ENCODE peak calls at places on chromosomes 16 and 17, in six cellular contexts. M, O, Z, I, J and V are unnamed samples. For H3K4me1, the result is how much of the 10 kb centered on the place peaks cover.

GRCh38 chr17:36485027-36485426 is 1.5 kb upstream of the ZNHIT3 start:
- DNase-seq in M (no peak), O (no peak), Z (no peak), I (no peak), J (no peak), V (no peak)

GRCh38 chr16:23967775-23968571 is 132.2 kb downstream of the PRKCB start:
- DNase-seq in M (no peak), O (no peak), Z (no peak), I (no peak), J (no peak), V (no peak)

GRCh38 chr17:41750866-41751265 is 16.4 kb upstream of the HAP1 start:
- DNase-seq in M (no peak), O (no peak), Z (no peak), I (no peak), J (no peak), V (no peak)

GRCh38 chr16:9308300-9309209 is 217.1 kb downstream of the HAPSTR1 start:
- DNase-seq in M (no peak), O (no peak), Z (no peak), I (no peak), J (no peak), V (no peak)

GRCh38 chr17:80901319-80901718 is 90.3 kb upstream of the CHMP6 start:
- DNase-seq in M (no peak), O (no peak), Z (no peak), I (peak), J (no peak), V (peak)

GRCh38 chr17:19897108-19897854 is 29.5 kb upstream of the ULK2 start:
- DNase-seq in M (no peak), O (no peak), Z (peak), I (no peak), J (no peak), V (no peak)

GRCh38 chr16:30896203-30896889 is at the start of gene CTF1:
- DNase-seq in M (peak), O (peak), Z (peak), I (peak), J (peak), V (peak)

GRCh38 chr16:19771796-19772195 is 53.7 kb downstream of the IQCK start:
- DNase-seq in M (no peak), O (no peak), Z (no peak), I (no peak), J (no peak), V (no peak)

GRCh38 chr16:73086108-73086507 is 38.2 kb upstream of the ZFHX3 start:
- DNase-seq in M (no peak), O (no peak), Z (no peak), I (no peak), J (no peak), V (no peak)

GRCh38 chr17:16314189-16314588 is 39.1 kb downstream of the CENPV start:
- DNase-seq in M (peak), O (no peak), Z (no peak), I (peak), J (no peak), V (no peak)

GRCh38 chr17:57697197-57697596 is 47.9 kb downstream of the CCDC182 start:
- DNase-seq in M (no peak), O (no peak), Z (no peak), I (no peak), J (no peak), V (no peak)

GRCh38 chr16:88713568-88714419 is 7.5 kb downstream of the CTU2 start:
- DNase-seq in M (peak), O (no peak), Z (peak), I (peak), J (no peak), V (no peak)

GRCh38 chr16:54459509-54460235 is 173.1 kb upstream of the IRX3 start:
- DNase-seq in M (peak), O (no peak), Z (no peak), I (peak), J (no peak), V (no peak)

GRCh38 chr16:995087-995486 is 13.5 kb downstream of the SOX8 start:
- DNase-seq in M (peak), O (no peak), Z (no peak), I (peak), J (peak), V (no peak)

GRCh38 chr17:30236807-30237206 is 1.3 kb upstream of the SLC6A4 start:
- DNase-seq in M (peak), O (peak), Z (peak), I (peak), J (peak), V (peak)

GRCh38 chr17:79340286-79340685 is 265.7 kb downstream of the ENGASE start:
- DNase-seq in M (no peak), O (no peak), Z (no peak), I (no peak), J (no peak), V (no peak)

GRCh38 chr17:31489295-31490018 is 98.0 kb downstream of the RAB11FIP4 start:
- DNase-seq in M (no peak), O (peak), Z (peak), I (no peak), J (peak), V (no peak)

GRCh38 chr17:79132271-79133064 is 57.8 kb downstream of the ENGASE start:
- DNase-seq in M (no peak), O (no peak), Z (no peak), I (no peak), J (no peak), V (no peak)

GRCh38 chr17:1226308-1226707 is 43.9 kb upstream of the BHLHA9 start:
- DNase-seq in M (no peak), O (no peak), Z (no peak), I (no peak), J (no peak), V (no peak)

GRCh38 chr17:1227365-1227764 is 42.9 kb upstream of the BHLHA9 start:
- DNase-seq in M (no peak), O (no peak), Z (no peak), I (no peak), J (no peak), V (no peak)

GRCh38 chr17:1229354-1229890 is 40.8 kb upstream of the BHLHA9 start:
- DNase-seq in M (peak), O (no peak), Z (no peak), I (no peak), J (peak), V (no peak)

GRCh38 chr17:1228752-1229353 is 41.4 kb upstream of the BHLHA9 start:
- DNase-seq in M (no peak), O (no peak), Z (no peak), I (no peak), J (no peak), V (no peak)

GRCh38 chr17:1227917-1228751 is 42.1 kb upstream of the BHLHA9 start:
- DNase-seq in M (peak), O (no peak), Z (no peak), I (no peak), J (peak), V (no peak)
- TF ChIP-seq EZH2 in M (peak), O (no peak), Z (no peak), I (peak), J (peak), V (peak)

GRCh38 chr16:67517661-67518423 is 10.8 kb upstream of the RIPOR1 start:
- DNase-seq in M (no peak), O (no peak), Z (no peak), I (no peak), J (no peak), V (no peak)
- H3K4me1 ChIP-seq in M (under half), O (under half), Z (under half), I (under half), J (under half), V (under half)

DNA sequence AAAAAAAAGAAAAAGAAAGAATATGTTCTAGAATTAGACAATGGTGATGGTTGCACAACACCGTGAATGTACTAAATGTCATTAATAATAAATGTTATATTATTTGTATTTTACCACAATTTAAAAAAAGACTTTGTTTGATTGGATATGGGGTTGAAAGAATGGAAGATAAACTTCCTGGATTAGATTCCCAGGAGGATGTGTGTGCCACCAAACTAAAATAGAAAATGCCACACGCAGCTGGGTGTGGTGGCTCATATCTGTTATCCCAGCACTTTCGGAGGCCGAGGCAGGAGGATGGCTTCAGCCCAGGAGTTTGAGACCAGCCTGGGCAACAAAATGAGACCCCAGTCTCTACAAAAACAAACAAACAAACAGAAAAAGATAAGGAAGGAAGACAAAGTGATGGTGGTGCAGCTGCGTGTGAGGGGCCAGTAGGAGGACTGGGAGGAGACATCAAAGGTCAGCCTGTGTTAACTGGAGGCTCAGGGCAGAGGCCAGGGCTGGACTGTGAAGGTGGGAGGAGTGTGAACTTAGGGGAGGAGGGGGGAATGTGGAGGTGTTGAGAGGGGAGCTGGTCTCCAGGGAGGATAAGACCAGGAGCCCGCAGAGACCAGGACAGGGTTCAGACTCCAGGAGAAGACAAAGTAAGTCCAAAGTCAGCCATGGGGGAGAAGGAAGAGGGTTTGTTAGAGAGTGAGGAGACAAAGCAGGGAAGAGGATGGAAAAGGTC is 4.1 kb downstream of the PECAM1 start:
- DNase-seq in M (no peak), O (no peak), Z (no peak), I (no peak), J (no peak), V (peak)
- H2AFZ ChIP-seq in M (no peak), O (no peak), Z (no peak), I (no peak), J (no peak), V (no peak)

GRCh38 chr17:47718634-47719405 is 14.2 kb upstream of the TBX21 start:
- DNase-seq in M (no peak), O (no peak), Z (no peak), I (no peak), J (no peak), V (no peak)

GRCh38 chr17:47717261-47717697 is 15.8 kb upstream of the TBX21 start:
- DNase-seq in M (no peak), O (no peak), Z (no peak), I (no peak), J (peak), V (no peak)

GRCh38 chr17:47716381-47716780 is 16.7 kb upstream of the TBX21 start:
- DNase-seq in M (no peak), O (no peak), Z (no peak), I (no peak), J (no peak), V (no peak)

GRCh38 chr17:47719411-47720152 is 13.5 kb upstream of the TBX21 start:
- DNase-seq in M (peak), O (no peak), Z (peak), I (peak), J (no peak), V (no peak)

GRCh38 chr17:47717845-47718621 is 15.0 kb upstream of the TBX21 start:
- DNase-seq in M (peak), O (no peak), Z (peak), I (peak), J (no peak), V (no peak)
- TF ChIP-seq EZH2 in M (no peak), O (no peak), Z (no peak), I (no peak), J (no peak), V (no peak)